ENCODE peak calls at places on chromosomes 13 and 19, in eight cellular contexts. Z, E, R, A, N, B, F and K are unnamed samples.
A peak's percentile ranks its signal among the peaks of the same experiment; 100 is the strongest.

GRCh38 chr13:26629260-26629659 is 71.8 kb downstream of the WASF3 start:
- DNase-seq in F (no peak), B (no peak), Z (no peak), A (no peak), N (no peak), E (peak; percentile 64), R (no peak), K (no peak)

GRCh38 chr19:40474737-40475136 is 7.9 kb downstream of the SPTBN4 start:
- DNase-seq in E (no peak), N (no peak), A (no peak), Z (no peak), F (no peak), B (no peak), R (no peak), K (no peak)

GRCh38 chr19:3210347-3211017 is 14.0 kb upstream of the CELF5 start:
- DNase-seq in F (no peak), A (no peak), B (peak; percentile 10), R (peak; percentile 82), N (peak; percentile 9), E (peak; percentile 92), Z (peak; percentile 19), K (peak; percentile 60)

GRCh38 chr19:51361228-51361627 is 5.0 kb downstream of the ETFB start:
- DNase-seq in A (no peak), R (no peak), E (peak; percentile 38), F (no peak), B (no peak), N (no peak), Z (no peak), K (no peak)

GRCh38 chr13:109494955-109495354 is 291.4 kb downstream of the IRS2 start:
- DNase-seq in R (no peak), E (no peak), B (no peak), Z (no peak), A (no peak), N (peak; percentile 69), F (no peak), K (no peak)

GRCh38 chr13:36096411-36097184 is 34.6 kb downstream of the DCLK1 start:
- DNase-seq in R (no peak), Z (peak; percentile 4), B (no peak), F (no peak), N (peak; percentile 58), E (no peak), A (no peak), K (no peak)

GRCh38 chr19:38207543-38207942 is 16.5 kb downstream of the DPF1 start:
- DNase-seq in N (no peak), E (no peak), B (no peak), R (no peak), Z (no peak), F (no peak), A (no peak), K (no peak)

GRCh38 chr13:32427852-32428580 is at the start of gene N4BP2L1:
- DNase-seq in E (peak; percentile 85), N (peak; percentile 34), Z (peak; percentile 31), F (peak; percentile 82), B (no peak), R (peak; percentile 93), A (peak; percentile 79), K (peak; percentile 77)

GRCh38 chr13:32081591-32081990 is 50.0 kb downstream of the FRY start:
- DNase-seq in B (no peak), A (no peak), N (no peak), Z (no peak), E (no peak), R (no peak), F (no peak), K (no peak)

GRCh38 chr13:33194820-33195692 is 90.5 kb downstream of the STARD13 start:
- DNase-seq in B (peak; percentile 87), E (no peak), N (peak; percentile 97), F (no peak), Z (no peak), R (no peak), A (peak; percentile 51), K (no peak)

GRCh38 chr19:7397687-7398086 is 49.0 kb downstream of the ARHGEF18 start:
- DNase-seq in B (peak; percentile 58), E (no peak), R (no peak), Z (peak; percentile 57), A (no peak), N (peak; percentile 74), F (no peak), K (no peak)

GRCh38 chr13:109569938-109570711 is 216.3 kb downstream of the IRS2 start:
- DNase-seq in A (no peak), F (no peak), Z (no peak), B (no peak), E (no peak), N (no peak), R (no peak), K (no peak)

GRCh38 chr19:39389621-39390414 is 1.1 kb downstream of the PAF1 start:
- DNase-seq in A (no peak), B (no peak), Z (no peak), N (no peak), F (no peak), R (no peak), E (no peak), K (no peak)

GRCh38 chr13:33383724-33384577 is 98.4 kb upstream of the STARD13 start:
- DNase-seq in Z (no peak), B (no peak), R (no peak), A (no peak), E (no peak), F (no peak), N (peak; percentile 14), K (no peak)

GRCh38 chr19:31289976-31290375 is 59.3 kb downstream of the TSHZ3 start:
- DNase-seq in A (no peak), N (no peak), F (no peak), Z (no peak), B (no peak), R (peak; percentile 27), E (no peak), K (no peak)

GRCh38 chr13:113448545-113448884 is 4.8 kb downstream of the ADPRHL1 start:
- DNase-seq in F (no peak), R (peak; percentile 76), N (no peak), Z (no peak), E (peak; percentile 62), A (peak; percentile 62), B (no peak), K (no peak)

GRCh38 chr13:79989251-79989661 is 351.7 kb downstream of the SPRY2 start:
- DNase-seq in B (no peak), E (no peak), F (no peak), N (no peak), A (no peak), Z (peak; percentile 85), R (no peak), K (no peak)

GRCh38 chr19:8731428-8732169 is 10.2 kb downstream of the OR2Z1 start:
- DNase-seq in E (peak; percentile 54), N (no peak), Z (no peak), A (no peak), R (no peak), B (no peak), F (no peak), K (no peak)

GRCh38 chr13:95192998-95193397 is 108.3 kb downstream of the ABCC4 start:
- DNase-seq in E (no peak), A (no peak), N (no peak), R (no peak), B (no peak), Z (no peak), F (no peak), K (no peak)

GRCh38 chr19:28425431-28425931 is 787.5 kb downstream of the UQCRFS1 start:
- DNase-seq in E (no peak), Z (peak; percentile 1), F (no peak), N (no peak), R (no peak), A (no peak), B (no peak), K (no peak)

DNA sequence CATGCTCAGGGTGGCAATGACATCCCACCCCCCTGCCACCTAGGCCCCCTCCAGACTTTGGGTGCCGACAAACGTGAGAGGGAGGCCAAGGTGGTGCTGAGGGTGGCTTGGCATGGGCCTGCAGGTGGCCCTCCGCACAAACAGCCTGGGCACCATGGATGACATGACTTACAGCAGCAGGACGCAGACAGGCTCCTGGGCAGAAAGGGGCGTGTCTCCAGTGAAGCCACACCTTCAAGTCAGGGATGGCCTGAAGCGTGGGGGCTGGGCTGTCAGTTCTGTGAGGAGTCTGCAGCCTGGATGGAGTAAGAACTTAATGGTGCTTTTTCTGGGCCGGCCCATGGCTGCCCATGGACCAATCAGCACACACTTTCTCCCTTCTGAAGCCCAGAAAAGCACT is 25.3 kb downstream of the POMP start:
- DNase-seq in N (no peak), Z (peak; percentile 6), B (no peak), E (peak; percentile 97), A (no peak), F (no peak), R (peak; percentile 59), K (no peak)
- TF ChIP-seq CTCF in N (no peak), Z (no peak), B (no peak), E (no peak), A (no peak), F (no peak), R (no peak), K (no peak)

GRCh38 chr13:52862358-52863206 is 14.1 kb upstream of the PCDH8 start:
- DNase-seq in F (no peak), E (peak; percentile 91), Z (no peak), A (no peak), B (no peak), N (no peak), R (no peak), K (no peak)
- TF ChIP-seq CTCF in F (no peak), E (peak; percentile 91), Z (peak; percentile 72), A (peak; percentile 65), B (peak; percentile 54), N (no peak), R (peak; percentile 54), K (peak; percentile 39)

GRCh38 chr13:91922969-91923592 is 524.7 kb downstream of the GPC5 start:
- DNase-seq in N (peak; percentile 3), A (no peak), R (no peak), E (no peak), Z (no peak), F (no peak), B (no peak), K (no peak)
- TF ChIP-seq CTCF in N (no peak), A (no peak), R (no peak), E (peak; percentile 78), Z (no peak), F (no peak), B (no peak), K (no peak)

DNA sequence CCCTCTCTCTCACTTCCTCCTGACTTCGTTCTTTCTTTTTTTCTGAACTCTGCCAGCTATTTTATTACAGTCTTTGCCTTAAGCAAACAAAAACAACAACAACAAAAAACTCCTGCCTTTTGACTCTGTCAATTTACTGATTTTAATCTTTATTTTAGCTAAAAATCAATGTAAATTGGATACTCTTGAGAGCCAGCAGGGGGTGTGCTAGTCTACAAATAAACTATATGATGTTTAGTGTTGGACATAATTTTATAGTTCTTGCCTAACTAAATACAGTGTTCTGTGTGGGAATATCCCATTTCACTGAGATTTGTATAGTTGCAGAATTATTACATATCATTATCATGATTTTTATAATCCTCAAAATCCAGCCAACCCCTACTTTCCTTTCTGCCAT is 1199.9 kb upstream of the SPRY2 start:
- DNase-seq in E (no peak), N (peak; percentile 4), R (no peak), B (no peak), F (no peak), Z (no peak), A (no peak), K (no peak)
- TF ChIP-seq CTCF in E (peak; percentile 74), N (no peak), R (no peak), B (no peak), F (no peak), Z (peak; percentile 35), A (peak; percentile 24), K (no peak)

GRCh38 chr19:16383584-16384161 is 59.0 kb downstream of the KLF2 start:
- DNase-seq in R (no peak), F (no peak), B (no peak), E (no peak), A (no peak), Z (no peak), N (no peak), K (no peak)
- TF ChIP-seq CTCF in R (no peak), F (no peak), B (no peak), E (peak; percentile 17), A (no peak), Z (no peak), N (no peak), K (peak; percentile 52)